ENCODE peak calls at places on chromosome 12, in six cellular contexts. E is GM12865, S is amniotic stem cell, Y is mammary epithelial cell, G is small intestine, P is aorta. L is an unnamed sample.

GRCh38 chr12:48084066-48084465 is 21.8 kb downstream of the SENP1 start:
- DNase-seq in E (no peak), S (no peak), Y (no peak), G (no peak), P (no peak), L (no peak)

GRCh38 chr12:98816720-98817119 is 171.6 kb downstream of the APAF1 start:
- DNase-seq in E (no peak), S (no peak), Y (no peak), G (no peak), P (no peak), L (no peak)

GRCh38 chr12:40271981-40272664 is 47.3 kb downstream of the LRRK2 start:
- DNase-seq in E (no peak), S (no peak), Y (no peak), G (no peak), P (no peak), L (no peak)

GRCh38 chr12:57755194-57755453 is 221 bp downstream of the MARCHF9 start:
- DNase-seq in E (no peak), S (no peak), Y (no peak), G (no peak), P (no peak), L (no peak)

GRCh38 chr12:129185855-129186254 is 332.6 kb downstream of the GLT1D1 start:
- DNase-seq in E (no peak), S (no peak), Y (no peak), G (no peak), P (no peak), L (no peak)

GRCh38 chr12:32400114-32400672 is 835 bp downstream of the FGD4 start:
- DNase-seq in E (no peak), S (no peak), Y (peak; percentile 55), G (peak; percentile 67), P (no peak), L (no peak)

GRCh38 chr12:70919597-70920035 is 922 bp downstream of the PTPRR start:
- DNase-seq in E (no peak), S (no peak), Y (no peak), G (no peak), P (no peak), L (no peak)

GRCh38 chr12:98464155-98464554 is 51.2 kb upstream of the TMPO start:
- DNase-seq in E (no peak), S (no peak), Y (peak; percentile 47), G (no peak), P (no peak), L (no peak)

GRCh38 chr12:54561164-54561563 is 11.8 kb downstream of the PDE1B start:
- DNase-seq in E (no peak), S (no peak), Y (no peak), G (no peak), P (peak; percentile 84), L (no peak)

GRCh38 chr12:64992641-64993040 is 128.5 kb downstream of the WIF1 start:
- DNase-seq in E (no peak), S (no peak), Y (no peak), G (no peak), P (no peak), L (no peak)

GRCh38 chr12:93333054-93333453 is 44.7 kb upstream of the NUDT4 start:
- DNase-seq in E (no peak), S (no peak), Y (no peak), G (no peak), P (no peak), L (no peak)

L was measured in effector memory CD4-positive, alpha-beta T cell.